ENCODE peak calls at places on chromosomes 1 and 21, in four cellular contexts. A, U, P and S are unnamed samples.

GRCh38 chr1:53370369-53370961 is 42.6 kb upstream of the LRP8 start:
- DNase-seq in A (no peak), U (no peak), P (no peak), S (no peak)

GRCh38 chr1:201259476-201260235 is 23.6 kb upstream of the PKP1 start:
- DNase-seq in A (no peak), U (no peak), P (no peak), S (no peak)

GRCh38 chr1:24003331-24003972 is 23.3 kb upstream of the SRSF10 start:
- DNase-seq in A (no peak), U (no peak), P (no peak), S (no peak)

GRCh38 chr1:32241011-32241763 is 5.8 kb upstream of the FAM167B start:
- DNase-seq in A (no peak), U (peak; percentile 42), P (peak; percentile 61), S (peak; percentile 43)

GRCh38 chr21:46455575-46456385 is 2.9 kb upstream of the DIP2A start:
- DNase-seq in A (no peak), U (no peak), P (no peak), S (peak; percentile 66)

GRCh38 chr1:44421374-44422028 is 16.4 kb downstream of the RNF220 start:
- DNase-seq in A (no peak), U (no peak), P (peak; percentile 40), S (no peak)

GRCh38 chr1:35443768-35444518 is 113.3 kb downstream of the KIAA0319L start:
- DNase-seq in A (no peak), U (no peak), P (no peak), S (peak; percentile 50)

GRCh38 chr1:91792393-91793032 is 93.4 kb downstream of the TGFBR3 start:
- DNase-seq in A (no peak), U (no peak), P (no peak), S (peak; percentile 17)

GRCh38 chr1:65221638-65222421 is 73.8 kb downstream of the AK4 start:
- DNase-seq in A (no peak), U (no peak), P (no peak), S (no peak)

GRCh38 chr1:18182518-18183160 is 75.0 kb downstream of the IGSF21 start:
- DNase-seq in A (no peak), U (peak; percentile 22), P (no peak), S (no peak)

GRCh38 chr1:230308039-230308438 is 118.1 kb downstream of the PGBD5 start:
- DNase-seq in A (no peak), U (peak; percentile 88), P (no peak), S (no peak)

GRCh38 chr1:15833069-15833679 is 14.3 kb upstream of the SPEN start:
- DNase-seq in A (no peak), U (no peak), P (no peak), S (peak; percentile 74)

GRCh38 chr1:221574529-221574928 is 167.4 kb downstream of the DUSP10 start:
- DNase-seq in A (no peak), U (no peak), P (no peak), S (no peak)

GRCh38 chr1:210074904-210075303 is 136.9 kb downstream of the SYT14 start:
- DNase-seq in A (no peak), U (no peak), P (no peak), S (no peak)

GRCh38 chr1:95282496-95282850 is 48.5 kb downstream of the RWDD3 start:
- DNase-seq in A (no peak), U (no peak), P (no peak), S (no peak)

GRCh38 chr21:36232641-36233040 is 76.0 kb downstream of the DOP1B start:
- DNase-seq in A (no peak), U (no peak), P (no peak), S (no peak)

GRCh38 chr1:155287987-155288543 is 10.8 kb downstream of the HCN3 start:
- DNase-seq in A (no peak), U (no peak), P (no peak), S (no peak)

GRCh38 chr1:234519506-234519905 is 40.5 kb upstream of the TARBP1 start:
- DNase-seq in A (no peak), U (no peak), P (no peak), S (peak; percentile 70)

GRCh38 chr1:210076620-210077019 is 138.6 kb downstream of the SYT14 start:
- DNase-seq in A (no peak), U (no peak), P (no peak), S (no peak)

GRCh38 chr1:66370462-66370907 is 163.5 kb upstream of the SGIP1 start:
- DNase-seq in A (no peak), U (no peak), P (no peak), S (no peak)

GRCh38 chr1:35726814-35727433 is 8.2 kb upstream of the C1orf216 start:
- DNase-seq in A (no peak), U (peak; percentile 60), P (no peak), S (peak; percentile 80)

GRCh38 chr1:202046227-202046626 is 35.8 kb downstream of the ELF3 start:
- DNase-seq in A (no peak), U (no peak), P (no peak), S (no peak)

GRCh38 chr1:180507826-180508724 is 5.7 kb upstream of the ACBD6 start:
- DNase-seq in A (no peak), U (no peak), P (no peak), S (peak; percentile 29)

GRCh38 chr1:224554056-224554455 is 62.1 kb upstream of the CNIH3 start:
- DNase-seq in A (no peak), U (no peak), P (no peak), S (no peak)

GRCh38 chr1:8017495-8018310 is 8.4 kb downstream of the ERRFI1 start:
- DNase-seq in A (no peak), U (no peak), P (no peak), S (peak; percentile 73)

GRCh38 chr1:154546264-154547043 is 12.0 kb downstream of the UBE2Q1 start:
- DNase-seq in A (no peak), U (peak; percentile 78), P (peak; percentile 52), S (peak; percentile 77)

GRCh38 chr1:247294282-247294681 is 37.4 kb downstream of the ZNF496 start:
- DNase-seq in A (no peak), U (peak; percentile 91), P (no peak), S (no peak)

GRCh38 chr21:41897047-41897669 is 18.0 kb upstream of the PRDM15 start:
- DNase-seq in A (no peak), U (no peak), P (no peak), S (no peak)

GRCh38 chr1:35202048-35202719 is 9.2 kb upstream of the SFPQ start:
- DNase-seq in A (no peak), U (peak; percentile 83), P (peak; percentile 69), S (peak; percentile 90)

GRCh38 chr1:246427611-246428010 is 79.5 kb downstream of the SMYD3 start:
- DNase-seq in A (no peak), U (peak; percentile 61), P (no peak), S (no peak)

GRCh38 chr21:36792505-36792967 is 93.6 kb downstream of the SIM2 start:
- DNase-seq in A (no peak), U (no peak), P (no peak), S (no peak)

GRCh38 chr21:42056996-42057689 is 14.0 kb upstream of the UMODL1 start:
- DNase-seq in A (no peak), U (no peak), P (no peak), S (no peak)

GRCh38 chr1:234555390-234556112 is 54.4 kb downstream of the IRF2BP2 start:
- DNase-seq in A (no peak), U (no peak), P (no peak), S (no peak)

GRCh38 chr1:243499711-243500110 is 243.9 kb downstream of the SDCCAG8 start:
- DNase-seq in A (no peak), U (no peak), P (no peak), S (no peak)

GRCh38 chr21:44349847-44350772 is 3.3 kb upstream of the TRPM2 start:
- DNase-seq in A (no peak), U (no peak), P (no peak), S (no peak)

GRCh38 chr1:25837253-25837875 is 17.6 kb downstream of the MTFR1L start:
- DNase-seq in A (no peak), U (peak; percentile 38), P (no peak), S (no peak)

GRCh38 chr1:81553503-81553902 is 247.2 kb upstream of the ADGRL2 start:
- DNase-seq in A (no peak), U (no peak), P (no peak), S (no peak)